ENCODE peak calls at places on chromosomes 13 and 19, in seven cellular contexts. One of them, this sample, is unnamed.

GRCh38 chr13:107864543-107865460 is 350.5 kb downstream of the LIG4 start:
- DNase-seq in COR-L47: peak
- DNase-seq in naive thymus-derived CD8-positive, alpha-beta T cell: peak
- DNase-seq in effector memory CD8-positive, alpha-beta T cell: no peak
- DNase-seq in activated CD4-positive, alpha-beta T cell treated with anti-CD3 and anti-CD28 coated beads, Interleukin-2, amount 50 U/mL, for 48 hours: no peak
- DNase-seq in cerebellar cortex: peak
- DNase-seq in mucosa of gallbladder: peak
- DNase-seq in this sample: peak

GRCh38 chr19:30084390-30084819 is 142.4 kb downstream of the URI1 start:
- DNase-seq in COR-L47: no peak
- DNase-seq in naive thymus-derived CD8-positive, alpha-beta T cell: no peak
- DNase-seq in effector memory CD8-positive, alpha-beta T cell: no peak
- DNase-seq in activated CD4-positive, alpha-beta T cell treated with anti-CD3 and anti-CD28 coated beads, Interleukin-2, amount 50 U/mL, for 48 hours: no peak
- DNase-seq in cerebellar cortex: no peak
- DNase-seq in mucosa of gallbladder: no peak
- DNase-seq in this sample: no peak

GRCh38 chr13:60167121-60167520 is 3.4 kb upstream of the DIAPH3 start:
- DNase-seq in COR-L47: no peak
- DNase-seq in naive thymus-derived CD8-positive, alpha-beta T cell: no peak
- DNase-seq in effector memory CD8-positive, alpha-beta T cell: no peak
- DNase-seq in activated CD4-positive, alpha-beta T cell treated with anti-CD3 and anti-CD28 coated beads, Interleukin-2, amount 50 U/mL, for 48 hours: no peak
- DNase-seq in cerebellar cortex: no peak
- DNase-seq in mucosa of gallbladder: no peak
- DNase-seq in this sample: no peak

GRCh38 chr19:45047188-45047797 is 8.4 kb downstream of the CLASRP start:
- DNase-seq in COR-L47: no peak
- DNase-seq in naive thymus-derived CD8-positive, alpha-beta T cell: no peak
- DNase-seq in effector memory CD8-positive, alpha-beta T cell: no peak
- DNase-seq in activated CD4-positive, alpha-beta T cell treated with anti-CD3 and anti-CD28 coated beads, Interleukin-2, amount 50 U/mL, for 48 hours: no peak
- DNase-seq in cerebellar cortex: no peak
- DNase-seq in mucosa of gallbladder: no peak
- DNase-seq in this sample: peak

GRCh38 chr19:10228925-10229324 is 2.2 kb downstream of the S1PR2 start:
- DNase-seq in COR-L47: peak
- DNase-seq in naive thymus-derived CD8-positive, alpha-beta T cell: peak
- DNase-seq in effector memory CD8-positive, alpha-beta T cell: peak
- DNase-seq in activated CD4-positive, alpha-beta T cell treated with anti-CD3 and anti-CD28 coated beads, Interleukin-2, amount 50 U/mL, for 48 hours: peak
- DNase-seq in cerebellar cortex: peak
- DNase-seq in mucosa of gallbladder: no peak
- DNase-seq in this sample: peak

GRCh38 chr13:50969691-50970090 is 60.1 kb downstream of the RNASEH2B start:
- DNase-seq in COR-L47: peak
- DNase-seq in naive thymus-derived CD8-positive, alpha-beta T cell: no peak
- DNase-seq in effector memory CD8-positive, alpha-beta T cell: no peak
- DNase-seq in activated CD4-positive, alpha-beta T cell treated with anti-CD3 and anti-CD28 coated beads, Interleukin-2, amount 50 U/mL, for 48 hours: no peak
- DNase-seq in cerebellar cortex: peak
- DNase-seq in mucosa of gallbladder: no peak
- DNase-seq in this sample: no peak

GRCh38 chr19:16741084-16741483 is 21.4 kb downstream of the NWD1 start:
- DNase-seq in COR-L47: no peak
- DNase-seq in naive thymus-derived CD8-positive, alpha-beta T cell: no peak
- DNase-seq in effector memory CD8-positive, alpha-beta T cell: no peak
- DNase-seq in activated CD4-positive, alpha-beta T cell treated with anti-CD3 and anti-CD28 coated beads, Interleukin-2, amount 50 U/mL, for 48 hours: no peak
- DNase-seq in cerebellar cortex: no peak
- DNase-seq in mucosa of gallbladder: no peak
- DNase-seq in this sample: no peak

GRCh38 chr13:98447881-98448641 is 128.8 kb downstream of the STK24 start:
- DNase-seq in COR-L47: peak
- DNase-seq in naive thymus-derived CD8-positive, alpha-beta T cell: no peak
- DNase-seq in effector memory CD8-positive, alpha-beta T cell: no peak
- DNase-seq in activated CD4-positive, alpha-beta T cell treated with anti-CD3 and anti-CD28 coated beads, Interleukin-2, amount 50 U/mL, for 48 hours: peak
- DNase-seq in cerebellar cortex: peak
- DNase-seq in mucosa of gallbladder: no peak
- DNase-seq in this sample: no peak

GRCh38 chr13:28181413-28181812 is 43.1 kb downstream of the PAN3 start:
- DNase-seq in COR-L47: no peak
- DNase-seq in naive thymus-derived CD8-positive, alpha-beta T cell: no peak
- DNase-seq in effector memory CD8-positive, alpha-beta T cell: no peak
- DNase-seq in activated CD4-positive, alpha-beta T cell treated with anti-CD3 and anti-CD28 coated beads, Interleukin-2, amount 50 U/mL, for 48 hours: no peak
- DNase-seq in cerebellar cortex: no peak
- DNase-seq in mucosa of gallbladder: no peak
- DNase-seq in this sample: no peak

GRCh38 chr13:39263531-39263930 is 225.3 kb downstream of the NHLRC3 start:
- DNase-seq in COR-L47: no peak
- DNase-seq in naive thymus-derived CD8-positive, alpha-beta T cell: no peak
- DNase-seq in effector memory CD8-positive, alpha-beta T cell: no peak
- DNase-seq in activated CD4-positive, alpha-beta T cell treated with anti-CD3 and anti-CD28 coated beads, Interleukin-2, amount 50 U/mL, for 48 hours: no peak
- DNase-seq in cerebellar cortex: peak
- DNase-seq in mucosa of gallbladder: no peak
- DNase-seq in this sample: no peak

GRCh38 chr19:13505761-13506549 is at the start of gene CACNA1A:
- DNase-seq in COR-L47: no peak
- DNase-seq in naive thymus-derived CD8-positive, alpha-beta T cell: peak
- DNase-seq in effector memory CD8-positive, alpha-beta T cell: no peak
- DNase-seq in activated CD4-positive, alpha-beta T cell treated with anti-CD3 and anti-CD28 coated beads, Interleukin-2, amount 50 U/mL, for 48 hours: peak
- DNase-seq in cerebellar cortex: no peak
- DNase-seq in mucosa of gallbladder: no peak
- DNase-seq in this sample: no peak

This sample was measured in KBM-7.